ENCODE peak calls at places on chromosome 6, in ten cellular contexts. L is D341Med; Z is HCT116; O is choroid plexus epithelial cell; R is activated CD4-positive, alpha-beta T cell treated with anti-CD3 and anti-CD28 coated beads, Interleukin-2, amount 50 U/mL, for 48 hours; U is ovary; B is omental fat pad; Q is stimulated activated naive CD8-positive, alpha-beta T cell treated with anti-CD3 and anti-CD28 coated beads, Interleukin-15, amount 100 ng/mL, for 72 hours; I is thoracic aorta; V is HS-5. F is an unnamed sample.

GRCh38 chr6:7073810-7074525 is 33.8 kb upstream of the RREB1 start:
- DNase-seq in L (no peak), Z (no peak), O (no peak), R (peak), U (peak), B (no peak), Q (peak), I (no peak), V (no peak), F (no peak)

GRCh38 chr6:26335631-26336323 is 29.2 kb upstream of the BTN3A2 start:
- DNase-seq in L (no peak), Z (no peak), O (no peak), R (no peak), U (no peak), B (no peak), Q (no peak), I (no peak), V (no peak), F (no peak)

GRCh38 chr6:125748534-125749111 is 809 bp upstream of the HEY2 start:
- DNase-seq in L (peak), Z (no peak), O (peak), R (peak), U (no peak), B (no peak), Q (no peak), I (no peak), V (no peak), F (peak)

GRCh38 chr6:108947114-108947854 is 99.1 kb downstream of the ARMC2 start:
- DNase-seq in L (no peak), Z (no peak), O (peak), R (no peak), U (no peak), B (no peak), Q (no peak), I (no peak), V (peak), F (no peak)

GRCh38 chr6:43645613-43645964 is 753 bp downstream of the RSPH9 start:
- DNase-seq in L (no peak), Z (no peak), O (no peak), R (no peak), U (no peak), B (no peak), Q (no peak), I (no peak), V (no peak), F (no peak)

GRCh38 chr6:44122821-44123220 is 4.4 kb downstream of the MRPL14 start:
- DNase-seq in L (no peak), Z (no peak), O (peak), R (no peak), U (no peak), B (no peak), Q (no peak), I (no peak), V (no peak), F (no peak)

GRCh38 chr6:145206247-145206907 is 528.9 kb downstream of the EPM2A start:
- DNase-seq in L (no peak), Z (no peak), O (peak), R (no peak), U (no peak), B (no peak), Q (no peak), I (no peak), V (peak), F (peak)

GRCh38 chr6:124099520-124099919 is 295.9 kb downstream of the NKAIN2 start:
- DNase-seq in L (no peak), Z (no peak), O (no peak), R (no peak), U (no peak), B (no peak), Q (no peak), I (no peak), V (no peak), F (no peak)

GRCh38 chr6:28543671-28544131 is 18.0 kb downstream of the GPX5 start:
- DNase-seq in L (no peak), Z (no peak), O (peak), R (no peak), U (peak), B (no peak), Q (peak), I (no peak), V (no peak), F (peak)